ENCODE peak calls at places on chromosomes 5 and 9, in four cellular contexts. R is transverse colon, A is IMR-90, N is uterus. I is an unnamed sample.

GRCh38 chr9:92097997-92098482 is 17.2 kb downstream of the SPTLC1 start:
- DNase-seq in R (peak; percentile 93), A (peak; percentile 30), N (peak; percentile 77), I (peak; percentile 79)

GRCh38 chr5:153267506-153267905 is 223.0 kb upstream of the GRIA1 start:
- DNase-seq in R (no peak), A (no peak), N (no peak), I (no peak)

GRCh38 chr9:123401879-123402513 is 46.0 kb downstream of the CRB2 start:
- DNase-seq in R (peak; percentile 41), A (peak; percentile 57), N (no peak), I (no peak)

GRCh38 chr5:68548959-68549676 is 333.6 kb downstream of the PIK3R1 start:
- DNase-seq in R (no peak), A (peak; percentile 92), N (peak; percentile 78), I (no peak)

GRCh38 chr9:84500218-84500617 is 159.7 kb upstream of the SLC28A3 start:
- DNase-seq in R (no peak), A (no peak), N (no peak), I (no peak)

GRCh38 chr5:68066277-68066955 is 149.1 kb upstream of the PIK3R1 start:
- DNase-seq in R (no peak), A (no peak), N (no peak), I (no peak)

GRCh38 chr9:114545055-114545454 is 39.8 kb upstream of the WHRN start:
- DNase-seq in R (no peak), A (no peak), N (no peak), I (no peak)

GRCh38 chr5:132431682-132432081 is 58.9 kb downstream of the IRF1 start:
- DNase-seq in R (peak; percentile 3), A (no peak), N (no peak), I (no peak)

GRCh38 chr5:108379722-108380530 is 2.0 kb downstream of the FBXL17 start:
- DNase-seq in R (no peak), A (peak; percentile 31), N (no peak), I (no peak)

GRCh38 chr5:169682026-169682425 is 45.0 kb downstream of the DOCK2 start:
- DNase-seq in R (no peak), A (no peak), N (no peak), I (no peak)

GRCh38 chr9:37676411-37676830 is 25.7 kb downstream of the FRMPD1 start:
- DNase-seq in R (no peak), A (no peak), N (no peak), I (peak; percentile 33)

GRCh38 chr5:161333194-161333880 is 213.2 kb downstream of the GABRB2 start:
- DNase-seq in R (no peak), A (no peak), N (no peak), I (no peak)

GRCh38 chr5:109612278-109612905 is 77.3 kb upstream of the MAN2A1 start:
- DNase-seq in R (no peak), A (no peak), N (no peak), I (no peak)

GRCh38 chr9:87613265-87614111 is 112.4 kb upstream of the CTSL start:
- DNase-seq in R (no peak), A (no peak), N (no peak), I (no peak)

GRCh38 chr9:70601000-70601929 is 186.8 kb upstream of the KLF9 start:
- DNase-seq in R (peak; percentile 89), A (peak; percentile 100), N (peak; percentile 97), I (peak; percentile 98)

DNA sequence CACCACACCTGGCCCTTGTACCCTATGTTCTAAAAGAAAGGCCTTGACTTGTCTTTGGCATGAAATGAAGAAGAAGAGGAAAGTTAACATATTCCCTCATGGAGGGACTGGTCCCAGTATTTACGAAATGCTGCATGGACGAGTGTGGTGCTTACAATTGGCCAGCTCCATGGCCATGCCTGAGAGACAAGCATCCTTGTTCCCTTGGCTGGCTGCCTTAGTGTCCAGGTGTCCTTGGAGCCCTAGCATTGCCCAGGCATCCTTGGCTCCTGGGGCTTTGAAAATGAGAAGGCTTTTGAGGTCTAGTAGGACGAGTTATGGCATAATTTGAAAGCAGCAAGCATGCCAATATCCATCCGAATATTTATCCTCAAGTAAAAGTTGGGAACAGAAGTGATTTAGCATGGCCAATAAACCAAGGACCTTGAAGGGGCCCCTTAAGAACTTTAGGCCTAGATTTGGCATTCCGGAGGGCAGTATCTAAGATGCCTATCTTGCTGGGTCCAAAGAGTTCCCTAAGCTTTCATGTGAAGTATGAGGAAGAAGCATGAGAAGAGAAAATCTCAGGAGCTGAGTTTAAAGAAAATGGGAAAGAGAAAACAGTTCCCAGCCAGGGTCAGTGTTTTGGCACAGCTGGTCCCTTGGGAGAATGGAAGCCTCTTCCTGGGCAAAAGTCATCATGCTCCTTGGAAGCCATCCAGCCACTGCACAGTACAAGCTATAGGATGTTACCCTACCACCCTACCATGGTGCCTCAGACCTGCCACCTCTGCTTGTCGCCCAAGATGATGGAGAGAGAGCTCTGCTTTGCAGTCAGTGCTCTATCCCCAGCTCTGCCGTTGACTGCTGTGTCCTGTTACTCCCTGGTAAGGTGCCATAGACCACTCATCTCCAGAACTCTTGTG is 91.0 kb downstream of the AOPEP start:
- DNase-seq in R (no peak), A (no peak), N (no peak), I (no peak)
- H3K4me1 ChIP-seq in R (no peaks in the 10 kb centered on the region), A (peaks cover 20% of the 10 kb centered on the region), N (no peaks in the 10 kb centered on the region), I (peaks cover 10% of the 10 kb centered on the region)

GRCh38 chr9:71737455-71737854 is 30.9 kb downstream of the CEMIP2 start:
- DNase-seq in R (peak; percentile 38), A (no peak), N (no peak), I (no peak)

GRCh38 chr9:71729816-71730526 is 38.3 kb downstream of the CEMIP2 start:
- DNase-seq in R (no peak), A (no peak), N (no peak), I (no peak)

GRCh38 chr9:71736236-71736635 is 32.1 kb downstream of the CEMIP2 start:
- DNase-seq in R (no peak), A (no peak), N (no peak), I (no peak)

GRCh38 chr9:71734953-71735352 is 33.4 kb downstream of the CEMIP2 start:
- DNase-seq in R (no peak), A (no peak), N (no peak), I (no peak)

GRCh38 chr9:71733176-71733575 is 35.1 kb downstream of the CEMIP2 start:
- DNase-seq in R (no peak), A (peak; percentile 44), N (no peak), I (no peak)
- H3K4me1 ChIP-seq in R (no peaks in the 10 kb centered on the region), A (peaks cover 6% of the 10 kb centered on the region), N (no peaks in the 10 kb centered on the region), I (peaks cover 6% of the 10 kb centered on the region)

GRCh38 chr5:9361835-9362234 is 184.0 kb downstream of the SEMA5A start:
- DNase-seq in R (peak; percentile 60), A (peak; percentile 46), N (peak; percentile 46), I (peak; percentile 18)
- H3K4me1 ChIP-seq in R (no peaks in the 10 kb centered on the region), A (peaks cover 14% of the 10 kb centered on the region), N (no peaks in the 10 kb centered on the region), I (no peaks in the 10 kb centered on the region)

DNA sequence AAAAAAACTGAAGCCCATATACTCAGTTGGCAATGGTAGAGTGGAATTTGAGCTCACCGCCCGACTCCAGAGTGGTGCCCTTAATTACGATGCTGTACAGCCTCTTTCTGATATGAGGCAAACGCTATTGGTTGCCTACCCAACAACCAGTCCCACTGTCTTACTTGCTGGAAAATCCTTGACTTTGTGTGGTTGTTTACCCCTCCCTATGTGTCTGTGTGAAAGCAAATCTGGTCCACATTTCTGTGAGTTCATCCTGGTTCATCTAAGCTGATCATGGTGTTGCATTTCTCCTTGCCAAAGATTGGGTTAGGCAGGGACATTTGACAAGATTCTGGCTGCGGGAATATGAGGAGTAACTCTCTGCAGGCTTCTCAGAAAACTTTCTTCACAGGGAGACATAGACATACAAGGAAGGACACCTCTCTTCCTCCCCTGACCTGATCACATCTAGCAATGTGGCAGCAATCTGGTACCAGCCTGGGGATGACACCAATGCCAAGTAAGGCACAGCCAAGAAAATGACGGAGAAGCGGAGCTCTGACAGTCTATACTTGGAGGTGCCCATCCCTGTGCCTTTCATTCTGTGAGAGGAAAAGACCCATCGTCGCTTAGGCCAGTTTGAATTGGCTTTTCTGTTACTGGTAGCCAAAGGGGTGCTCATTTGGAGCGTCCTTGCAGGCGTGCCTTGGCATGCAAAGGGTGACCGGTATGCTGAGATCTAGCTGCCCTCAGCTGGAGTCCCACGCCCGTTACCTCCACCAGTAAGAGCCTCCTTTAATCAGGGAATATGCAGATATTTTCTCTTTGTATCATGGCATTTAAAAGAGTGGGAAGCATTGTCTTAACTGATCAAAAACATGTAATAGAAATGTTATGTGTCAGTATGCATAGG is 124.3 kb downstream of the AOPEP start:
- DNase-seq in R (no peak), A (no peak), N (no peak), I (no peak)
- H3K4me1 ChIP-seq in R (no peaks in the 10 kb centered on the region), A (peaks cover 16% of the 10 kb centered on the region), N (no peaks in the 10 kb centered on the region), I (peaks cover 19% of the 10 kb centered on the region)

DNA sequence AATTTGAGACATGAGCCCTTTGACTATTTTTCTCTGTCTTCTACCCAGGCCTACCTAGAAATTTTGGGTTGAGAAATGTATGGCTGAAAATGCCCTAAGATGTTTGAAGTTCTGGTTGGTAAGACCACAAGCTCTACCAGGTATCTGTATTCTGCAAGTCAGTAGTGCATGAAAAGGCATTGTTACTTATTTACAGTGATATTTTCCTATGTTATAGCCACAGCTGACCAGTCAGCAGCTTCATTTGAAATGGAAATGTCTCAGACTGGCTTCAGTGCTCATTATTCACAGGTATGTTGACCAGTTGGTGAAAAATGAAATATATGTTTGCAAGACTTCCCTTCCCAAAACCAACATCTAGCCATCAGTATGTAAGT is 91.9 kb upstream of the ITGA2 start:
- DNase-seq in R (no peak), A (no peak), N (no peak), I (no peak)
- H3K4me1 ChIP-seq in R (peaks cover 14% of the 10 kb centered on the region), A (peaks cover 9% of the 10 kb centered on the region), N (no peaks in the 10 kb centered on the region), I (peaks cover 7% of the 10 kb centered on the region)

DNA sequence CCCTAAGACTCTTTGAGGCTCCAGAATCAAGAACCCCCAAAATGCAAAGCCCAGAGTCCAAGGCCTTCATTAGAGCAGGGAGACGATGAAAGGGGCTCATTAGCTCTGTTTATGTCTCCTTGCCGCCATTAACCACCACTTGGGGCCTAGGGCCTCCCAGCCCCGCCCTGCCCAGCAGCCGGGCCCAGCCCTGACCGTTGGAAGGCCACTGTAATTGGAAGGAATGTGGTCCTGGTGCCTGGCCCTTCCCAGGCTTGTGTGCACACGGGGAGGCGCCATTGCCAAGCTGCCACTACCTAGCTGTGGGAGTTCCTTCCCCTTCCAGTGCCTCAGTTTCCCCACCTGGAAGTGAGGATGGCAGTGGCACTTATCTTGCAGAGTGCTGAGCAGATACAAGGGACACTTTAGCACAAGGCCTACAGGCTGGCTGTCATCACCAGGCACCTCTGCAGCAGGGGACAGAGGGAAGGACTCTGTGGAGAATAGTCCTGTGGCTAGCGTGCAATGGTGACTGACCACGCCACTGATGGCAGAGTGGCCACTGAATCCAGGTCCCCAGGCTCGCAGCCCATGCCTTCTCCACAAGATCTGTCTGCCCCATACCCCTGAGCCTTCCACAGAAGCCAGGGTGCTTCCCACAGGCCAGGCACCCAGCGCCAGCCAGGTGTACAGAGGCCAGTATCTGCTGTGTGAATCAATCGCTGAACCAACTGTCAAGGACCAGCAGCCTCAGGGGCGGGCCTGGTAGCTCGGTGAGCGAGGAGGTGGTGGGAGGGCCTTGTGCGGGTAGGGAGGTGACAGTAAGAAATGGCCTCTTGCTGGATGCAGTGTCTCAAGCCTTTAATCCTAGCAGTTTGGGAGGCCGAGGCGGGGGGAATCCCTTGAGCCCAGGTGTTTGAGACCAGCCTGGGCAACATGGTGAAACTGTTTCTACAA is 20.8 kb downstream of the GBGT1 start:
- DNase-seq in R (peak; percentile 68), A (no peak), N (no peak), I (no peak)
- H3K4me1 ChIP-seq in R (peaks cover 55% of the 10 kb centered on the region), A (peaks cover 15% of the 10 kb centered on the region), N (peaks cover 4% of the 10 kb centered on the region), I (peaks cover 47% of the 10 kb centered on the region)

GRCh38 chr5:1799110-1799601 is 481 bp downstream of the MRPL36 start:
- DNase-seq in R (peak; percentile 15), A (peak; percentile 19), N (no peak), I (peak; percentile 30)

GRCh38 chr5:1799602-1800469 is at the start of gene MRPL36:
- DNase-seq in R (peak; percentile 94), A (peak; percentile 85), N (peak; percentile 91), I (peak; percentile 93)

GRCh38 chr5:1801061-1801953 is at the start of gene NDUFS6:
- DNase-seq in R (peak; percentile 86), A (peak; percentile 55), N (peak; percentile 62), I (peak; percentile 92)

GRCh38 chr5:1801954-1802295 is 718 bp downstream of the NDUFS6 start:
- DNase-seq in R (no peak), A (no peak), N (no peak), I (no peak)

GRCh38 chr5:1800470-1801060 is 642 bp upstream of the NDUFS6 start:
- DNase-seq in R (peak; percentile 32), A (no peak), N (no peak), I (no peak)
- H3K4me1 ChIP-seq in R (peaks cover 12% of the 10 kb centered on the region), A (peaks cover 11% of the 10 kb centered on the region), N (no peaks in the 10 kb centered on the region), I (peaks cover 30% of the 10 kb centered on the region)